ENCODE peak calls at places on chromosomes 5 and 9, in nine cellular contexts. Z is AG04449; C is adipocyte; P is GM10248; L is foreskin melanocyte; O is NCI-H69; M is B cell; U is stimulated activated naive B cell treated with anti-CD40 and anti-IgM and Interleukin-4, amounts not matched to agents 10 μg/mL and 1 μg/mL and 100 μg/mL, for 72 hours; Y is left cardiac atrium. J is an unnamed sample.

GRCh38 chr5:149618581-149619248 is 37.4 kb downstream of the ARHGEF37 start:
- DNase-seq in Z (no peak), C (peak), P (peak), L (peak), O (peak), M (no peak), U (no peak), Y (no peak), J (peak)

GRCh38 chr5:1400936-1401335 is 44.3 kb downstream of the SLC6A3 start:
- DNase-seq in Z (no peak), C (no peak), P (no peak), L (no peak), O (no peak), M (no peak), U (no peak), Y (peak), J (no peak)

GRCh38 chr5:92594031-92594430 is 987.0 kb downstream of the NR2F1-AS1 start:
- DNase-seq in Z (no peak), C (no peak), P (no peak), L (no peak), O (no peak), M (no peak), U (no peak), Y (no peak), J (no peak)

GRCh38 chr5:91541696-91542095 is 158.6 kb upstream of the ARRDC3 start:
- DNase-seq in Z (no peak), C (peak), P (no peak), L (peak), O (no peak), M (no peak), U (no peak), Y (no peak), J (no peak)

GRCh38 chr9:69412741-69413150 is 87.7 kb downstream of the ENTREP1 start:
- DNase-seq in Z (no peak), C (peak), P (no peak), L (peak), O (peak), M (no peak), U (no peak), Y (peak), J (peak)

GRCh38 chr5:98128271-98128670 is 645.2 kb upstream of the RGMB start:
- DNase-seq in Z (no peak), C (no peak), P (no peak), L (no peak), O (peak), M (no peak), U (no peak), Y (no peak), J (no peak)

GRCh38 chr5:127906562-127907204 is 176.9 kb upstream of the SLC12A2 start:
- DNase-seq in Z (no peak), C (no peak), P (no peak), L (no peak), O (no peak), M (no peak), U (no peak), Y (no peak), J (no peak)

GRCh38 chr5:172556262-172556661 is 84.8 kb upstream of the NEURL1B start:
- DNase-seq in Z (no peak), C (peak), P (no peak), L (no peak), O (no peak), M (no peak), U (no peak), Y (no peak), J (no peak)

GRCh38 chr5:108418172-108418571 is 36.3 kb upstream of the FBXL17 start:
- DNase-seq in Z (no peak), C (no peak), P (no peak), L (no peak), O (no peak), M (no peak), U (no peak), Y (peak), J (no peak)

GRCh38 chr5:158623971-158624370 is 475.7 kb downstream of the EBF1 start:
- DNase-seq in Z (no peak), C (no peak), P (no peak), L (no peak), O (no peak), M (no peak), U (no peak), Y (no peak), J (no peak)

GRCh38 chr9:98080346-98080745 is 23.8 kb downstream of the NANS start:
- DNase-seq in Z (peak), C (peak), P (no peak), L (no peak), O (no peak), M (no peak), U (no peak), Y (no peak), J (no peak)

GRCh38 chr9:23492126-23493002 is 333.7 kb downstream of the ELAVL2 start:
- DNase-seq in Z (no peak), C (peak), P (peak), L (no peak), O (peak), M (no peak), U (no peak), Y (no peak), J (peak)

GRCh38 chr9:134373269-134373668 is 47.0 kb downstream of the RXRA start:
- DNase-seq in Z (no peak), C (no peak), P (no peak), L (no peak), O (no peak), M (no peak), U (no peak), Y (no peak), J (no peak)

GRCh38 chr9:13383216-13383615 is 103.7 kb upstream of the MPDZ start:
- DNase-seq in Z (no peak), C (no peak), P (no peak), L (no peak), O (no peak), M (no peak), U (no peak), Y (no peak), J (no peak)

GRCh38 chr9:121222524-121223171 is 21.0 kb upstream of the RAB14 start:
- DNase-seq in Z (no peak), C (peak), P (no peak), L (peak), O (peak), M (no peak), U (no peak), Y (no peak), J (no peak)

GRCh38 chr9:18390393-18390792 is 83.6 kb upstream of the ADAMTSL1 start:
- DNase-seq in Z (no peak), C (peak), P (no peak), L (no peak), O (peak), M (no peak), U (no peak), Y (no peak), J (no peak)

GRCh38 chr5:80796861-80797260 is 142.1 kb upstream of the DHFR start:
- DNase-seq in Z (no peak), C (no peak), P (no peak), L (no peak), O (no peak), M (no peak), U (no peak), Y (no peak), J (no peak)

GRCh38 chr5:10701567-10702039 is 59.4 kb downstream of the DAP start:
- DNase-seq in Z (no peak), C (peak), P (no peak), L (peak), O (peak), M (no peak), U (no peak), Y (no peak), J (peak)

GRCh38 chr9:72363908-72364678 is 915 bp downstream of the ZFAND5 start:
- DNase-seq in Z (no peak), C (peak), P (peak), L (no peak), O (peak), M (peak), U (peak), Y (peak), J (peak)